ENCODE peak calls at places on chromosomes 5 and 9, in five cellular contexts. M is GM23338, O is A549, S is GM12878, T is K562. L is an unnamed sample.

GRCh38 chr5:34449639-34450038 is 206.5 kb upstream of the RAI14 start:
- DNase-seq in M (no peak), O (no peak), S (no peak), T (no peak), L (no peak)

GRCh38 chr5:36889264-36889663 is 12.7 kb downstream of the NIPBL start:
- DNase-seq in M (no peak), O (no peak), S (no peak), T (no peak), L (no peak)

GRCh38 chr5:78633710-78634109 is 14.9 kb downstream of the LHFPL2 start:
- DNase-seq in M (no peak), O (no peak), S (no peak), T (no peak), L (no peak)

GRCh38 chr5:80191991-80192398 is 63.9 kb downstream of the SERINC5 start:
- DNase-seq in M (peak), O (no peak), S (no peak), T (no peak), L (no peak)

GRCh38 chr5:91430949-91431348 is 47.8 kb upstream of the ARRDC3 start:
- DNase-seq in M (no peak), O (no peak), S (no peak), T (no peak), L (no peak)

GRCh38 chr9:4110562-4110961 is 189.3 kb downstream of the GLIS3 start:
- DNase-seq in M (no peak), O (no peak), S (no peak), T (no peak), L (no peak)

GRCh38 chr5:67548520-67549262 is 352.1 kb upstream of the CD180 start:
- DNase-seq in M (no peak), O (no peak), S (no peak), T (no peak), L (peak)

GRCh38 chr5:16886793-16887345 is 49.2 kb downstream of the MYO10 start:
- DNase-seq in M (no peak), O (no peak), S (no peak), T (no peak), L (no peak)

GRCh38 chr9:121997791-121998190 is 95.3 kb downstream of the TTLL11 start:
- DNase-seq in M (no peak), O (no peak), S (no peak), T (no peak), L (no peak)

GRCh38 chr5:158758666-158759065 is 341.1 kb downstream of the EBF1 start:
- DNase-seq in M (no peak), O (no peak), S (no peak), T (no peak), L (no peak)

GRCh38 chr5:123951204-123951977 is 439.4 kb downstream of the CSNK1G3 start:
- DNase-seq in M (no peak), O (no peak), S (no peak), T (no peak), L (no peak)

GRCh38 chr5:116303340-116303739 is 218.5 kb downstream of the COMMD10 start:
- DNase-seq in M (no peak), O (no peak), S (no peak), T (no peak), L (no peak)

GRCh38 chr5:142109356-142110045 is 922 bp downstream of the NDFIP1 start:
- DNase-seq in M (peak), O (peak), S (no peak), T (no peak), L (no peak)

GRCh38 chr9:100602302-100602930 is 24.5 kb downstream of the CAVIN4 start:
- DNase-seq in M (peak), O (peak), S (no peak), T (peak), L (peak)

GRCh38 chr9:116115731-116116353 is 37.7 kb upstream of the PAPPA start:
- DNase-seq in M (no peak), O (no peak), S (no peak), T (no peak), L (no peak)

GRCh38 chr9:7028591-7028990 is 270.8 kb downstream of the KDM4C start:
- DNase-seq in M (no peak), O (no peak), S (no peak), T (no peak), L (no peak)

GRCh38 chr9:110731437-110732028 is 62.9 kb downstream of the MUSK start:
- DNase-seq in M (no peak), O (no peak), S (no peak), T (no peak), L (no peak)

GRCh38 chr5:142327111-142327842 is 2.5 kb upstream of the SPRY4 start:
- DNase-seq in M (peak), O (no peak), S (no peak), T (no peak), L (no peak)

GRCh38 chr9:36064448-36065037 is 27.8 kb downstream of the RECK start:
- DNase-seq in M (no peak), O (no peak), S (no peak), T (no peak), L (no peak)

GRCh38 chr5:159051431-159052281 is 48.1 kb downstream of the EBF1 start:
- DNase-seq in M (peak), O (no peak), S (no peak), T (no peak), L (no peak)

GRCh38 chr9:108953983-108954574 is 19.9 kb downstream of the ABITRAM start:
- DNase-seq in M (peak), O (peak), S (no peak), T (no peak), L (peak)

GRCh38 chr9:111036068-111036789 is 2.0 kb downstream of the LPAR1 start:
- DNase-seq in M (peak), O (no peak), S (no peak), T (no peak), L (no peak)

GRCh38 chr5:125245216-125245615 is 498.8 kb upstream of the ZNF608 start:
- DNase-seq in M (no peak), O (no peak), S (no peak), T (no peak), L (no peak)

GRCh38 chr9:120913673-120914266 is 12.8 kb downstream of the TRAF1 start:
- DNase-seq in M (peak), O (no peak), S (no peak), T (peak), L (no peak)

GRCh38 chr9:34991833-34992375 is 2.4 kb downstream of the DNAJB5 start:
- DNase-seq in M (peak), O (no peak), S (no peak), T (peak), L (peak)

GRCh38 chr9:34995288-34996060 is 5.9 kb downstream of the DNAJB5 start:
- DNase-seq in M (no peak), O (no peak), S (no peak), T (no peak), L (peak)

GRCh38 chr9:34994429-34995287 is 5.1 kb downstream of the DNAJB5 start:
- DNase-seq in M (peak), O (peak), S (no peak), T (peak), L (peak)

GRCh38 chr9:34992376-34992951 is 2.9 kb downstream of the DNAJB5 start:
- DNase-seq in M (no peak), O (no peak), S (no peak), T (peak), L (peak)

GRCh38 chr9:34993502-34994428 is 4.2 kb downstream of the DNAJB5 start:
- DNase-seq in M (peak), O (no peak), S (no peak), T (no peak), L (no peak)
- TF ChIP-seq JUNB in M (no peak), O (no peak), S (no peak), T (no peak), L (no peak)

GRCh38 chr9:83012160-83012559 is 50.8 kb downstream of the RASEF start:
- DNase-seq in M (no peak), O (no peak), S (no peak), T (no peak), L (no peak)
- TF ChIP-seq JUNB in M (no peak), O (no peak), S (no peak), T (no peak), L (no peak)

DNA sequence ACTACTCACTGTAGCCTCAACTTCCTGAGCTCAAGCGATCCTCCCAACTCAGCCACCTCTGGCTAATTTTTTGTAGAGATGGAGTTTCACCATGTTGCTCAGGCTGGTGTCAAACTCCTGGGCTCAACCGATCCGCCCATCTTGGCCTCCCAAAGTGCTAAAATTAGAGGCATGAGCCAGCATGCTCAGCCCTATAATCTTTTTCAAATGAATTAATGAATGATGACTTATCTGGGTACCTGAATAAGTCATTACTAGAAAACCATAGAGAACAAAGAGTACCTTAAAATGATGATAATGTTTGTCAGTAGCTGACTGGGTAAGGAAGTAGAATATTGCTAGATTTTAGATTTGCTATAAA is 13.8 kb downstream of the FNBP1 start:
- DNase-seq in M (no peak), O (no peak), S (no peak), T (no peak), L (no peak)
- TF ChIP-seq JUNB in M (no peak), O (no peak), S (peak), T (no peak), L (no peak)

GRCh38 chr5:171418982-171419662 is at the start of gene FGF18:
- DNase-seq in M (peak), O (peak), S (no peak), T (peak), L (peak)
- TF ChIP-seq JUNB in M (no peak), O (no peak), S (no peak), T (no peak), L (no peak)

DNA sequence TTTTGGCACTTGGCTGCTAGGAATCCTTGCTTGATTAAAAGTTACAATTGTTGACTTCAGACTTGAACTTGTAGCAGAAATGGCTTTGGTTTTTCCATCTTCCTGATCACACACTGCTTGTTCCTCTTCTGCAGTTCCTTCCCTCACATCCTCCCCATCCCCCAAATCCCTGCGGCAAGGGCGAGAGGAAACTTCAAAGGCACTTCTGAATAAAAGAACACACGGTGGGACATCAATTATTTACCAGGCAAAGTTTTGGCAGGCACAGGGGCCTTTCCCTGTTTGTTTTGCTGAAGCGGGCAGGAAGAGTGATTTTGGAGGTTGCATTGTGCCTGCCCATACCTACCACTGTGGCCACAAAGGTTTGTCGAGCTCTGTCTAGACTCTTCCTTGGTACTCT is 260.9 kb downstream of the KIF4B start:
- DNase-seq in M (peak), O (no peak), S (no peak), T (no peak), L (no peak)
- TF ChIP-seq JUNB in M (no peak), O (no peak), S (no peak), T (no peak), L (no peak)

GRCh38 chr5:38099205-38100144 is 158.9 kb upstream of the EGFLAM start:
- DNase-seq in M (peak), O (no peak), S (no peak), T (no peak), L (no peak)

GRCh38 chr5:38105231-38105570 is 153.2 kb upstream of the EGFLAM start:
- DNase-seq in M (no peak), O (no peak), S (no peak), T (no peak), L (peak)

GRCh38 chr5:38101897-38102296 is 156.5 kb upstream of the EGFLAM start:
- DNase-seq in M (no peak), O (no peak), S (no peak), T (no peak), L (no peak)

GRCh38 chr5:38107096-38107495 is 151.3 kb upstream of the EGFLAM start:
- DNase-seq in M (no peak), O (no peak), S (no peak), T (no peak), L (no peak)

DNA sequence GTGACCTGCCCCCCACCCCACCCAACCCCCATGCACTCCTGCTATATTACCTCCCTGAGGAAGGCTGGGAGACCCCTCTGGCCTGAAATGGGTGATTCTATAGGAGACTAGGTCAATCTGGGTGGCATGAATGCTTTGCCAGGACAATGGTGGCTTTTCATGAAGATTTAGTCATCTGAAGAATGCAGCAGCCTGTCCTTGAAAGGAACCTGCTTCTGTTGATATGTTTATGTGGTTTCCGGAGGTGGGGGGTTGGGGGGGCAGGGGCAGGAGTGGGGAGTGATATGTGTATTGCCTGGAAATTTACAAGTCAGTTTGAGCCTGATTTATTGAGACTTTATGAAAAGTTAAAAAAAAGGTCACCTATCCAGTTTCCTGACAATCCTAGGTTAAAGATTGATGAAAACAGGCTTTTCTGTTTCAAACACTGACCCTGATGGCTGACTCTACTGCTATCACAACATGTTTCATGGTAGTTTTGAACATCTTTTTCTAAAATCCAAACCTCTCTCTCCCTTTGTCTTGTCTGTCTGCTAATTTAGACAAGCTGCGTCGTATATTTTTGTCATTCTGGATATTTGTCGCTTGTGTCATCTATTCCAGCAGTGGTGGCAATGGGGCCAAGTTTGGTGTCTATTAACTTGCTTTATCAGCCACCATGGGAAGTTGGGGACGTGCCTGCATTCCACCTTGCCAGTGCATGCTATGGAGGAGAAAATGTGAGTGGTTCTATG is 153.7 kb upstream of the EGFLAM start:
- DNase-seq in M (peak), O (no peak), S (no peak), T (no peak), L (peak)
- TF ChIP-seq JUNB in M (no peak), O (no peak), S (no peak), T (no peak), L (no peak)